ENCODE peak calls at places on chromosomes 5 and 9, in four cellular contexts. J is HepG2, C is A549, E is K562. W is an unnamed sample.

GRCh38 chr5:132501961-132502931 is 11.7 kb upstream of the IRF1 start:
- DNase-seq in J (peak), E (no peak), C (no peak), W (no peak)

GRCh38 chr5:19655587-19655986 is 332.4 kb downstream of the CDH18 start:
- DNase-seq in C (no peak), E (no peak), J (no peak), W (no peak)

GRCh38 chr5:168831438-168831837 is 252.3 kb upstream of the PANK3 start:
- DNase-seq in C (no peak), E (no peak), J (no peak), W (no peak)

GRCh38 chr5:74310967-74311930 is 329.3 kb downstream of the ENC1 start:
- DNase-seq in C (no peak), J (no peak), E (no peak), W (no peak)

GRCh38 chr5:104179057-104179456 is 616.5 kb upstream of the NUDT12 start:
- DNase-seq in E (peak), J (peak), C (peak), W (peak)

GRCh38 chr9:95901506-95901905 is 26.0 kb downstream of the ERCC6L2 start:
- DNase-seq in J (no peak), E (no peak), C (no peak), W (no peak)

GRCh38 chr5:15013654-15014463 is 142.3 kb upstream of the ANKH start:
- DNase-seq in E (peak), J (peak), C (peak), W (no peak)

GRCh38 chr5:154474957-154475334 is 3.1 kb downstream of the HAND1 start:
- DNase-seq in E (no peak), C (no peak), J (no peak), W (no peak)

GRCh38 chr5:64637837-64638443 is 52.4 kb upstream of the SHISAL2B start:
- DNase-seq in C (no peak), E (peak), J (no peak), W (no peak)

GRCh38 chr5:67205981-67206380 is 9.4 kb upstream of the CD180 start:
- DNase-seq in J (no peak), E (no peak), C (no peak), W (no peak)

GRCh38 chr9:90890146-90890545 is 88.5 kb downstream of the SYK start:
- DNase-seq in E (no peak), J (peak), C (peak), W (peak)

GRCh38 chr5:156340886-156341285 is 13.9 kb downstream of the SGCD start:
- DNase-seq in E (no peak), J (no peak), C (no peak), W (no peak)

GRCh38 chr5:176736271-176736965 is 73.9 kb upstream of the UNC5A start:
- DNase-seq in C (no peak), J (no peak), E (no peak), W (no peak)

GRCh38 chr5:92554447-92555085 is 1026.5 kb downstream of the NR2F1-AS1 start:
- DNase-seq in J (no peak), E (no peak), C (no peak), W (no peak)

GRCh38 chr5:152864993-152865392 is 459.9 kb upstream of the NMUR2 start:
- DNase-seq in J (no peak), E (no peak), C (no peak), W (no peak)
- TF ChIP-seq PHF8 in J (no peak), E (no peak), C (no peak), W (no peak)

GRCh38 chr5:125870271-125870670 is 552.9 kb upstream of the GRAMD2B start:
- DNase-seq in J (no peak), C (no peak), E (no peak), W (no peak)
- TF ChIP-seq PHF8 in J (no peak), C (no peak), E (no peak), W (no peak)

DNA sequence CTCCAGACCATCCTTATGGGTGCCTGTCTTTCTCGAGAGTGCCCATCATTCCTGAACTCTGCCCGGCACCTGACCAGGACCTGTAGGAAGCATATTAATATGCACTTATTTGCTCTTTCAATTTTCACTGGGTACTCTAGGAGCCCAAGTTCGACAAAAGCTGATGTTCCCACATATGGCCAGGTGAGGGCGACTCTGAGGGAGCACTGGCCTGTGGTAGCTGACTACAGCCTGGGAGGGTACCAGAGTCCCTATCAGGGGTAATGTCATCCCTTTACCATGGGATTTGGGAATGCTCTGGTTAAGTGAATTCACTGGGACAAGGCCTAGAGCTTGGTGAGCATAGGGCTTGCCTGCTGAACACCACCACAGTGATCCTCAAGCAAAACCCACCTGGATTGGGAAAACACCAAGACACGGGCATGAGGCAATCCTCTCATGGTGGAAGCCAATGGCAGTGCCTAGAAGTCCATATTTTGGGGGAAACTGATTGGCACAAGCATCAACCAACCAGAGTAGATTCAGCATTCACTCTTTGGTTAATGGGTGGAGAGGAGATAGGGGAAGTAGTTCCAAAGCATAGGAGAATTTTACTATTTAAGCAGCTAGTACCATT is 112.2 kb downstream of the MTX3 start:
- DNase-seq in J (peak), E (peak), C (peak), W (peak)
- TF ChIP-seq PHF8 in J (no peak), E (no peak), C (no peak), W (no peak)

GRCh38 chr5:33420946-33421345 is 19.8 kb upstream of the TARS1 start:
- DNase-seq in C (no peak), E (no peak), J (no peak), W (no peak)
- TF ChIP-seq PHF8 in C (no peak), E (no peak), J (no peak), W (no peak)

GRCh38 chr5:68342693-68343092 is 127.1 kb downstream of the PIK3R1 start:
- DNase-seq in E (no peak), C (no peak), J (no peak), W (no peak)
- TF ChIP-seq PHF8 in E (no peak), C (no peak), J (no peak), W (no peak)

DNA sequence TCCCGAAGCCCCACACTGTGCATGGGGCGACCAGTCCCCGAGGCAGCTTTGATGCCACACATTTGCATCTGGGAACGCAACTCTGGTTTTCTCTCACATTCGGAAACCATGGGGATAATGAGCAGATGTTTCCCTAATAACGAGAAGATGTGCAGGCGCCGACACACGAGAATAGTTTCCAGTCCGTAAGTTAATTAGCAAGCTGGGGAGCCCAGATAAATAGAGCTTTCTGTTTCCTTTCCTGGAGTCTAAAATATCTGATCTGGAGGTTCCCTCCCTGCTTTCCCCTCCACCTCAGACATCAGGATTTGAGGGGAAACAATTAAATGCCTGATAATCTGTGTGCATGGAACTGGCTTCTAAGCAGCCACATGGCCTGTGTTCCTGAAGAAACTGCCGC is 62.7 kb downstream of the PDZD2 start:
- DNase-seq in J (no peak), E (no peak), C (no peak), W (no peak)
- TF ChIP-seq PHF8 in J (no peak), E (no peak), C (no peak), W (no peak)

GRCh38 chr9:83154821-83155220 is 91.9 kb upstream of the RASEF start:
- DNase-seq in J (no peak), C (no peak), E (no peak), W (no peak)
- TF ChIP-seq PHF8 in J (no peak), C (no peak), E (no peak), W (no peak)

GRCh38 chr5:158720316-158720715 is 379.4 kb downstream of the EBF1 start:
- DNase-seq in J (no peak), C (no peak), E (no peak), W (no peak)
- TF ChIP-seq PHF8 in J (no peak), C (no peak), E (no peak), W (no peak)

W was measured in H1.